ENCODE peak calls at places on chromosomes 11 and 22, in nine cellular contexts. O is kidney glomerular epithelial cell; P is colonic mucosa; U is NCI-H1105; W is dorsolateral prefrontal cortex; X is hypothalamus; D is naive thymus-derived CD8-positive, alpha-beta T cell; N is progenitor cell of endocrine pancreas; S is type B pancreatic cell. R is an unnamed sample.

GRCh38 chr11:126336646-126337045 is 18.8 kb upstream of the ST3GAL4 start:
- DNase-seq in W (no peak), N (no peak), D (no peak), P (no peak), O (no peak), U (no peak), S (no peak), X (no peak), R (no peak)

GRCh38 chr11:112786886-112787530 is 174.2 kb upstream of the NCAM1 start:
- DNase-seq in P (no peak), D (no peak), U (no peak), W (no peak), S (no peak), O (no peak), N (no peak), X (no peak), R (no peak)

GRCh38 chr22:25402501-25403283 is 161.8 kb upstream of the GRK3 start:
- DNase-seq in N (no peak), S (no peak), P (peak), U (no peak), W (no peak), D (no peak), O (peak), X (no peak), R (peak)

GRCh38 chr11:3134651-3135490 is 30.2 kb downstream of the OSBPL5 start:
- DNase-seq in O (no peak), D (no peak), W (no peak), U (no peak), N (no peak), P (no peak), X (no peak), S (no peak), R (no peak)

GRCh38 chr22:25350551-25350971 is 131.1 kb downstream of the CRYBB2 start:
- DNase-seq in X (no peak), O (no peak), P (no peak), N (no peak), U (no peak), S (peak), W (peak), D (no peak), R (no peak)

GRCh38 chr11:23263466-23263865 is 403.2 kb upstream of the CCDC179 start:
- DNase-seq in S (no peak), P (no peak), N (no peak), U (no peak), W (no peak), O (no peak), X (no peak), D (no peak), R (no peak)

GRCh38 chr11:66142370-66143263 is 72.5 kb downstream of the PACS1 start:
- DNase-seq in P (no peak), S (no peak), W (no peak), N (no peak), O (no peak), U (no peak), D (no peak), X (no peak), R (peak)

GRCh38 chr22:23608583-23608982 is 23.5 kb downstream of the DRICH1 start:
- DNase-seq in X (no peak), O (no peak), P (no peak), U (no peak), W (no peak), N (peak), S (no peak), D (no peak), R (peak)

GRCh38 chr11:87454246-87454645 is 416.5 kb downstream of the TMEM135 start:
- DNase-seq in N (no peak), S (no peak), P (no peak), W (no peak), U (no peak), O (no peak), X (no peak), D (no peak), R (no peak)

GRCh38 chr11:109306322-109306721 is 115.7 kb upstream of the C11orf87 start:
- DNase-seq in O (no peak), U (no peak), N (no peak), D (no peak), P (no peak), X (no peak), S (no peak), W (no peak), R (no peak)

GRCh38 chr11:119673389-119674336 is 55.3 kb downstream of the NECTIN1 start:
- DNase-seq in X (no peak), W (no peak), P (peak), D (no peak), S (no peak), U (no peak), O (no peak), N (no peak), R (no peak)

GRCh38 chr11:120068114-120068573 is 69.8 kb downstream of the TRIM29 start:
- DNase-seq in X (no peak), S (no peak), O (peak), D (no peak), W (no peak), N (no peak), U (no peak), P (no peak), R (peak)

GRCh38 chr11:8219257-8220021 is 44.2 kb downstream of the LMO1 start:
- DNase-seq in X (no peak), O (peak), D (no peak), S (no peak), N (peak), P (peak), W (peak), U (peak), R (peak)

GRCh38 chr11:83241291-83241946 is 44.7 kb downstream of the CCDC90B start:
- DNase-seq in U (peak), N (peak), W (peak), O (peak), P (peak), X (no peak), D (no peak), S (no peak), R (peak)

GRCh38 chr22:30568137-30568805 is 6.2 kb downstream of the GAL3ST1 start:
- DNase-seq in U (no peak), P (no peak), N (no peak), S (no peak), D (no peak), O (no peak), W (no peak), X (no peak), R (no peak)

GRCh38 chr11:69242583-69242940 is 51.4 kb upstream of the MYEOV start:
- DNase-seq in N (no peak), X (no peak), D (no peak), P (peak), O (no peak), W (no peak), U (no peak), S (peak), R (no peak)

GRCh38 chr22:45201678-45202332 is 38.1 kb downstream of the NUP50 start:
- DNase-seq in W (no peak), U (no peak), X (no peak), D (no peak), P (no peak), S (no peak), N (no peak), O (no peak), R (peak)

GRCh38 chr11:92123540-92123939 is 101.1 kb upstream of the FAT3 start:
- DNase-seq in P (no peak), D (no peak), O (no peak), S (no peak), W (no peak), X (no peak), N (no peak), U (no peak), R (peak)

GRCh38 chr11:126680109-126680508 is 320.5 kb downstream of the KIRREL3 start:
- DNase-seq in P (no peak), D (no peak), X (no peak), W (no peak), O (no peak), S (no peak), N (no peak), U (no peak), R (no peak)